ENCODE peak calls at places on chromosome 16, in five cellular contexts. H is hepatocyte, L is AG04450, A is cardiac muscle cell, F is progenitor cell of endocrine pancreas. J is an unnamed sample.

GRCh38 chr16:8251298-8251697 is 339.0 kb downstream of the TMEM114 start:
- DNase-seq in H (no peak), F (no peak), L (no peak), A (no peak), J (no peak)

GRCh38 chr16:81940781-81941560 is 70.3 kb downstream of the SDR42E1 start:
- DNase-seq in A (peak; percentile 75), L (peak; percentile 2), F (no peak), H (peak; percentile 50), J (no peak)

GRCh38 chr16:48687421-48688038 is 77.5 kb upstream of the N4BP1 start:
- DNase-seq in H (peak; percentile 86), L (peak; percentile 29), F (peak; percentile 29), A (peak; percentile 79), J (peak; percentile 62)

GRCh38 chr16:68466174-68466573 is 17.9 kb upstream of the SMPD3 start:
- DNase-seq in A (no peak), L (no peak), F (no peak), H (no peak), J (no peak)

GRCh38 chr16:53435066-53435688 is 906 bp downstream of the RBL2 start:
- DNase-seq in A (peak; percentile 90), L (peak; percentile 70), F (peak; percentile 45), H (peak; percentile 88), J (peak; percentile 45)

GRCh38 chr16:53695070-53695469 is 8.6 kb downstream of the RPGRIP1L start:
- DNase-seq in A (no peak), H (no peak), L (peak; percentile 42), F (no peak), J (no peak)

GRCh38 chr16:50593410-50594139 is 45.4 kb downstream of the NKD1 start:
- DNase-seq in H (no peak), L (no peak), A (peak; percentile 59), F (no peak), J (peak; percentile 30)

GRCh38 chr16:70460737-70461261 is 6.4 kb downstream of the FCSK start:
- DNase-seq in A (peak; percentile 29), L (no peak), F (no peak), H (no peak), J (no peak)

GRCh38 chr16:68444058-68444657 is 4.2 kb downstream of the SMPD3 start:
- DNase-seq in L (no peak), H (peak; percentile 84), F (peak; percentile 70), A (peak; percentile 59), J (peak; percentile 87)

DNA sequence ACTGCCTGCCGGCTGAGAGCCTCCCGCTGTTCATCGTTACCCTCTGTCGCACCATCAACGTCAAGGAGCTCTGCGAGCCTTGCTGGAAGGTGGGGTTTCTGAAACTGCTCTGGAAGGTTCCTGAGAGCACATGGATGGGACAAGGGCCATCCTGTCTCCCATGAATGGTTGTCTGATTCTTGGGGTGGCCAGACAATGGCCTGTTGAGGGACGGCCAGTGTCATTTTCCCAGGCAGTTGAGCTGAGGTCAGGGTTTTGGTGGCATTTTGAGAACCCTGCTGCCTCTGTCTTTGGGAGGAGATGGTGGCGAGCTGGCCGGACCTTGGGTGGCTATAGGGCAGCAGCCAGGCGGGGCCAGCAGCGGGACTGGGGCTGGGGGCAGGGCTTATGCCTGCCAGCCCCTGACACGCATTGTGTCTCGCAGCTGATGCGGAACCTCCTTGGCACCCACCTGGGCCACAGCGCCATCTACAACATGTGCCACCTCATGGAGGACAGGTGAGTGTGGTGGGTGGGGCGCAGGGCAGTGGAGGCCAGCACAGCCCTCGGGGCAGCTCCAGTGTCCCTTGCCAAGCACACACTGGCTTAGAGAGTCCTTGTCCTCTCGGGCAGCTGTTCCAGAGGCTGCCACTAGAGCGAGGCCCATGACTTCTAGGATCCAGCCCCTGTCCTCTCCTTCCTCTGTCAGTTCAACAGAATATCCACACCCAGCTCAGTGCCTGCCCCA is 9.1 kb downstream of the TSC2 start:
- DNase-seq in A (no peak), L (no peak), H (no peak), F (no peak), J (no peak)
- TF ChIP-seq CTCF in A (peak; percentile 8), L (peak; percentile 10), H (no peak), F (peak; percentile 34), J (peak; percentile 35)

GRCh38 chr16:27642753-27643152 is 92.8 kb downstream of the KATNIP start:
- DNase-seq in F (no peak), H (no peak), L (no peak), A (peak; percentile 39), J (no peak)
- TF ChIP-seq CTCF in F (no peak), H (no peak), L (no peak), A (peak; percentile 20), J (no peak)

GRCh38 chr16:3142770-3143169 is 7.9 kb downstream of the ZNF213 start:
- DNase-seq in F (no peak), L (no peak), A (no peak), H (no peak), J (no peak)
- TF ChIP-seq CTCF in F (no peak), L (no peak), A (no peak), H (no peak), J (no peak)

GRCh38 chr16:56787185-56787584 is 57.3 kb downstream of the NUP93 start:
- DNase-seq in F (no peak), H (no peak), A (no peak), L (no peak), J (no peak)

GRCh38 chr16:56792960-56793359 is 63.0 kb downstream of the NUP93 start:
- DNase-seq in H (no peak), A (no peak), L (no peak), F (no peak), J (no peak)

GRCh38 chr16:56788435-56788834 is 58.5 kb downstream of the NUP93 start:
- DNase-seq in A (no peak), F (no peak), L (no peak), H (no peak), J (no peak)

GRCh38 chr16:56793504-56793903 is 63.6 kb downstream of the NUP93 start:
- DNase-seq in A (peak; percentile 70), L (no peak), H (peak; percentile 25), F (no peak), J (no peak)

GRCh38 chr16:56789360-56789759 is 59.4 kb downstream of the NUP93 start:
- DNase-seq in F (no peak), A (peak; percentile 58), L (no peak), H (peak; percentile 36), J (no peak)
- TF ChIP-seq CTCF in F (no peak), A (peak; percentile 42), L (peak; percentile 56), H (peak; percentile 35), J (no peak)

GRCh38 chr16:60755907-60756306 is 1280.3 kb downstream of the CDH8 start:
- DNase-seq in A (no peak), F (no peak), H (no peak), L (no peak), J (no peak)
- TF ChIP-seq CTCF in A (no peak), F (peak; percentile 29), H (peak; percentile 31), L (no peak), J (no peak)

DNA sequence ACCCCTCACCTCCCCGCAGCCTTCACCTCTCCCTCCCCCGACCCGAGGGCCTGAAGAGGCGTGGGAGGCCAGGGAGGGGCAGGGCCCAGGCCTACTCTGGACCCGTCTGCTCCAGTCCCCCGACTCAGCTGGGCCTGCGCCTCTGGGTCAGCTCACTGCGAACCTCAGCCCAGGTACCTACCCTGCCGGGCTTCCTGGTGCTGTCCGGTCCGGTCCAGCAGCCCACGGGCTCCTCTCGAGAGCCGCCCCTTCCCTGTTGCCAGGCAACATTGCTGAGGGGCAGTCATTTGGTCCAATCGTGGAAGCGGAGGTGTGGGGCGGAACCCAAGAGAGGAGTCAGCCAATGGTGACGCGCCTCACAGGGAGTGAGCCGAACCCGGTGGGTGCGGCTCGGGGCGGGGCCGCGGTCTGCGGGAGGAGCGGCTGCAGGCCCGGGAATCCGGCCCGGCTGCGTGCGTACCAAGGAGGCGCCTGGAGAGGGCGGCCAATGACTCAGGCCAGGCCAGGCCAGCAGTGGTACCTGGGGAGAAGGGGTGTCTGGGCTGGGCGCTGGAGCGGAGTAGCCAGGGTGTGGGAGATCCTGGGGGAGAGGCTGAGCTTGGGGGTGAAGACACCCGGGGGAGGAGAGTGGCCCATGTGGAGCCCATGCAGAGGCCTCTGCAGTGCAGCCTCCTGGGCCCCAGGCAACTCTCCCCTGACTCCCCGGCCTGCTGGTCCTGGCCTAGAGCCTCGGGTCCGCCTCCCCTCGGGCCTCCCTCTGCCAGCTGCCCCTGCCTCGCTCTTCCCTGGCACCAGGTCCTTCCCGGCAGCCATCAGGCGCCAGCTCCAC is at the start of gene MEAK7:
- DNase-seq in H (peak; percentile 99), A (peak; percentile 99), F (peak; percentile 98), L (peak; percentile 95), J (peak; percentile 99)
- TF ChIP-seq CTCF in H (no peak), A (peak; percentile 13), F (no peak), L (peak; percentile 18), J (no peak)

GRCh38 chr16:66524601-66525164 is 25.2 kb downstream of the TK2 start:
- DNase-seq in L (no peak), F (no peak), H (no peak), A (no peak), J (no peak)
- TF ChIP-seq CTCF in L (no peak), F (no peak), H (no peak), A (no peak), J (no peak)

DNA sequence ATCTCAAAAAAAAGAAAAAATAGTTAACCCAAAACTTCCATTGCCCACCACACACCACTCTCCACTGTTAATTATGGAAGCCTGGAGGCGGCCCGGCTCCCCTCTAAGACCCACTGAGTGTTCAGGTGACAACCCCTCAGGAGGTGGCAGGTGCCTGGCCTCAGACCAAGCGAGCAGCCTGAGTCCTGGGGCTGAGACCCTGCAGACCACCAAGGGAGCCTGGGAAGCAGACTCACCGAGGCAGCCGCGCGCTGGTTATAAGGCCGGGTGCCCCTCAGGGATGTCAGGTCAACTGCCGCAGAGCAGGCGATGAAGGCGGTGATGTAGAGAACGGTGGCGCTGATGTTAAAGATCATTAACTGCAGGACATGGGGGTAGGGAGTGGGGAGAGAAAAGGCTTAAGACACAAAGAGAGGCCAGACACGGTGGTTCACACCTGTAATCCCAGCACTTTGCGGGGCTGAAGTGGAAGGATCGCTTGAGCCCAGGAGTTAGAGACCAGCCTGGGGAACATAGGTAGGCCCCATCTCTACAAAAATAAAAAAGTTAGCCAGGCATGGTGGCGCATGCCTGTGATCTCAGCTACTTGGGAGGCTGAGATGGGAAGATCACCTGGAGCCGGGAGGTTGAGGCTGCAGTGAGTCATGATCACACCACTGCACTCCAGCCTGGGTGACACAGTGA is 13.3 kb downstream of the ARL2BP start:
- DNase-seq in H (no peak), F (no peak), A (no peak), L (no peak), J (no peak)
- TF ChIP-seq CTCF in H (no peak), F (no peak), A (no peak), L (no peak), J (no peak)